ENCODE peak calls at places on chromosomes 16 and 17, in ten cellular contexts. I is bronchial epithelial cell, Z is foreskin fibroblast, H is ovary, V is cardiac muscle cell, D is lower lobe of right lung, Y is A549, O is fibroblast of pulmonary artery, F is heart right ventricle, S is HFF-Myc. E is an unnamed sample.

GRCh38 chr16:30183961-30184429 is 593 bp downstream of the CORO1A start:
- DNase-seq in Y (no peak), H (no peak), V (no peak), O (no peak), F (peak), I (no peak), D (peak), Z (no peak), S (no peak), E (no peak)

GRCh38 chr17:75814900-75815373 is 29.3 kb downstream of the UNC13D start:
- DNase-seq in D (no peak), S (peak), V (no peak), H (peak), Z (peak), I (peak), Y (no peak), F (no peak), O (peak), E (peak)

GRCh38 chr16:73036074-73036826 is 11.7 kb downstream of the ZFHX3 start:
- DNase-seq in V (peak), I (no peak), Z (no peak), D (no peak), O (no peak), H (no peak), S (no peak), Y (no peak), F (no peak), E (no peak)

GRCh38 chr16:49846800-49847199 is 9.1 kb downstream of the ZNF423 start:
- DNase-seq in O (no peak), I (no peak), F (no peak), D (no peak), V (no peak), Y (no peak), S (no peak), Z (no peak), H (no peak), E (no peak)

GRCh38 chr16:77881355-77882003 is 93.1 kb downstream of the VAT1L start:
- DNase-seq in V (no peak), O (no peak), F (no peak), S (no peak), I (no peak), H (no peak), Z (no peak), Y (no peak), D (no peak), E (no peak)

GRCh38 chr17:56908061-56908542 is 5.7 kb downstream of the TRIM25 start:
- DNase-seq in Z (no peak), I (no peak), D (peak), V (no peak), O (no peak), Y (no peak), S (no peak), H (no peak), F (peak), E (no peak)

GRCh38 chr16:51166116-51166515 is 15.0 kb upstream of the SALL1 start:
- DNase-seq in H (no peak), S (no peak), V (no peak), Y (no peak), O (no peak), Z (no peak), D (no peak), F (no peak), I (no peak), E (no peak)

GRCh38 chr16:80806957-80807356 is 2.6 kb upstream of the CDYL2 start:
- DNase-seq in O (peak), D (no peak), V (no peak), I (peak), Z (peak), S (peak), F (no peak), Y (no peak), H (no peak), E (peak)

GRCh38 chr17:40577611-40578065 is 12.4 kb upstream of the CCR7 start:
- DNase-seq in F (no peak), I (no peak), V (no peak), D (no peak), S (no peak), Z (no peak), Y (no peak), H (no peak), O (no peak), E (no peak)

GRCh38 chr16:25679468-25680010 is 12.2 kb upstream of the HS3ST4 start:
- DNase-seq in V (no peak), F (no peak), D (no peak), Y (no peak), O (no peak), Z (no peak), S (no peak), I (no peak), H (no peak), E (no peak)

GRCh38 chr16:2752035-2752849 is at the start of gene SRRM2:
- DNase-seq in F (peak), Y (peak), D (peak), I (peak), O (peak), H (peak), Z (peak), V (peak), S (peak), E (peak)

GRCh38 chr17:55620023-55620422 is 102.6 kb downstream of the TMEM100 start:
- DNase-seq in O (no peak), Y (no peak), H (no peak), I (no peak), F (no peak), D (no peak), S (no peak), V (no peak), Z (no peak), E (no peak)

GRCh38 chr16:58020628-58021521 is 4.7 kb upstream of the MMP15 start:
- DNase-seq in H (peak), O (peak), Y (peak), F (peak), S (no peak), D (peak), I (peak), V (peak), Z (peak), E (peak)

GRCh38 chr17:72465191-72466024 is 344.6 kb downstream of the SOX9 start:
- DNase-seq in Z (peak), V (no peak), Y (peak), I (peak), O (peak), D (no peak), S (peak), H (no peak), F (no peak), E (peak)

GRCh38 chr17:80769936-80770625 is 221.6 kb upstream of the CHMP6 start:
- DNase-seq in I (no peak), V (no peak), Y (no peak), D (no peak), O (no peak), F (no peak), S (no peak), Z (no peak), H (no peak), E (no peak)

GRCh38 chr17:60401819-60402218 is 9.9 kb upstream of the USP32 start:
- DNase-seq in H (no peak), D (no peak), F (no peak), O (no peak), I (no peak), V (no peak), Y (no peak), Z (no peak), S (no peak), E (no peak)

GRCh38 chr17:82600731-82601446 is 47.4 kb downstream of the WDR45B start:
- DNase-seq in V (no peak), O (no peak), H (no peak), Y (no peak), F (no peak), S (no peak), D (no peak), I (no peak), Z (no peak), E (no peak)

GRCh38 chr17:57940653-57941329 is 14.4 kb downstream of the CUEDC1 start:
- DNase-seq in Y (no peak), V (no peak), D (no peak), Z (no peak), H (no peak), F (no peak), O (no peak), S (no peak), I (no peak), E (no peak)

GRCh38 chr17:15262291-15263205 is 2.6 kb downstream of the PMP22 start:
- DNase-seq in O (peak), I (peak), S (peak), V (peak), Y (peak), F (peak), D (peak), H (peak), Z (peak), E (peak)

GRCh38 chr16:56192971-56193936 is 2.0 kb downstream of the GNAO1 start:
- DNase-seq in Z (no peak), V (peak), H (no peak), I (no peak), S (no peak), D (no peak), F (no peak), O (no peak), Y (no peak), E (no peak)

GRCh38 chr16:3118204-3118790 is 5.9 kb downstream of the ZNF205 start:
- DNase-seq in S (no peak), V (no peak), F (no peak), Z (no peak), Y (no peak), D (no peak), I (no peak), H (no peak), O (no peak), E (no peak)

GRCh38 chr17:82049521-82049971 is 2.1 kb downstream of the RFNG start:
- DNase-seq in O (no peak), F (no peak), D (no peak), H (no peak), V (no peak), Y (no peak), Z (no peak), I (no peak), S (no peak), E (no peak)

GRCh38 chr17:37079735-37080134 is 131.0 kb downstream of the AATF start:
- DNase-seq in D (no peak), I (no peak), Y (no peak), V (no peak), F (no peak), Z (peak), O (peak), H (no peak), S (no peak), E (no peak)

GRCh38 chr17:66364508-66365203 is 62.2 kb downstream of the PRKCA start:
- DNase-seq in V (no peak), D (no peak), S (no peak), I (no peak), F (no peak), O (no peak), H (no peak), Y (no peak), Z (no peak), E (no peak)

GRCh38 chr17:18182978-18183333 is 672 bp upstream of the ALKBH5 start:
- DNase-seq in F (peak), Y (peak), I (peak), S (no peak), O (peak), V (peak), H (peak), D (peak), Z (peak), E (no peak)

GRCh38 chr16:30533748-30534367 is 800 bp downstream of the ZNF747 start:
- DNase-seq in D (no peak), Y (no peak), I (no peak), O (no peak), H (no peak), S (no peak), F (no peak), V (no peak), Z (peak), E (no peak)

DNA sequence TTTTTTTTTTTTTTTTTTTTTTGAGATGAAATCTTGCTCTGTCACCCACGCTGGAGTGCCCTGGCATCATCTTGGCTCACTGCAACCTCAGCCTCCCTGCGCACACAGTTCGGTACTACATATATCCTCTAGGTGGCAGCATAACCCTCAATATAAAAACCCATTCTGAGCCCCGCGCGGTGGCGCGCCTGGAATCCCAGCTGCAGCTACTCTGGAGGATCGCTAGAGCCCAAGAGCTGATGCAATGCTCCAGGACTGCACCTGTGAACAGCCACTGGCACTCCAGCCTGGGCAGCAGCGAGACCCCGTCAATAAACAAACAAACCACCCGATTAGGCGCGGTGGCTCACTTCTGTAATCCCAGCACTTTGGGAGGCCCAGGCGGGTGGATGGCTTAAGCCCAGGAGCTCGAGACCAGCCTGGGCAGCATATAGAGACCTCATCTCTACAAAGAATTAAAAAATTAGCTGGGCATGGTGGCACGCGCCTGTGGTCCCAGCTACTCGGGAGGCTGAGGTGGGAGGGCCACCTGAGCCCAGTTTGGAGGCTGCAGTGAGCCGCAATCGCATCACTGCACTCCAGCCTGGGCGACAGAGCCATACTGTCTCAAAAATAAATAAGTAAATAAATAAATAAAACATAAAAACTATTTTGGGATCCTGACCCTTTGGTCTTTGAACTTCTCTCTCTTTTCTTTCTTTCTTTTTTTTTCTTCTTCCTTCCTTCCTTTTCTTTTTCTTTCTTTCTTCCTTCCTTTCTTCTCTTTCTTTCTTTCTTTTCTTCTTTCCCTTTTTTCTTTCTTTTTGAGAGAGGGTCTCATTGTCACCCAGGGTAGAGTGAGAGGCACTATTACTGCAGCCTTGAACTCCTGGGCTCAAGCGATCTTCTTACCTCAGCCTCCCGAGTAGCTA is 15.4 kb upstream of the AKAP10 start:
- DNase-seq in O (peak), Z (peak), S (peak), F (peak), D (peak), I (peak), Y (peak), V (peak), H (peak), E (peak)
- H3K4me3 ChIP-seq in O (no peak), Z (no peak), S (no peak), F (no peak), D (no peak), I (peak), Y (peak), V (no peak), H (no peak), E (no peak)

DNA sequence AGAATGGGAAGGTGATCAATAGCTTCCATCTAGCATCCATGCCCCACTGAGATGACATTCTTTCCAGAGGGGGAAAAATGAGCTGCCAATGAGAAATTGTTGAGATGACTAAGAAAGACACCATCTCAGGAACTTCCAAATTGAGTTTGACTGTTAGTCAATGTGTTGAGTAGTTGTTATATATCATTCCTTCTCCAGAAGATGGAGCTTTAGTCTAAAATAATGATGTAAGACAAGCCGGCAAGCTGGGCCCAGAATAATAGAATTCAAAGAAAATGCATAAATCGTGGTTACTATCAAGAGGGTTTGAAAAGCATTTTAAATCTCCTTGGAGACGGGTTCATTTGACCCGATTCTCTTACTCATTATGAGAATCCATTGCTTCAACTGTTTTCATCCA is 71.0 kb upstream of the ATF7IP2 start:
- DNase-seq in H (no peak), Y (no peak), Z (no peak), I (peak), S (no peak), D (no peak), F (no peak), O (peak), V (no peak), E (peak)
- TF ChIP-seq CTCF in H (no peak), Y (peak), Z (no peak), I (no peak), S (no peak), D (no peak), F (peak), O (peak), V (no peak), E (no peak)

GRCh38 chr17:52721932-52722331 is 563.4 kb upstream of the CA10 start:
- DNase-seq in O (no peak), D (no peak), Z (no peak), S (no peak), V (no peak), F (no peak), I (no peak), H (no peak), Y (no peak), E (no peak)

GRCh38 chr17:52724578-52724977 is 566.1 kb upstream of the CA10 start:
- DNase-seq in Y (no peak), S (no peak), Z (no peak), D (no peak), F (no peak), O (no peak), I (no peak), H (no peak), V (no peak), E (no peak)
- H3K4me3 ChIP-seq in Y (no peak), S (no peak), Z (no peak), D (no peak), F (no peak), O (no peak), I (no peak), H (no peak), V (no peak), E (no peak)

GRCh38 chr17:79658811-79659207 is 48.0 kb upstream of the RBFOX3 start:
- DNase-seq in D (no peak), Z (peak), V (peak), Y (peak), I (peak), H (no peak), O (peak), S (peak), F (no peak), E (no peak)
- TF ChIP-seq CTCF in D (peak), Z (peak), V (peak), Y (peak), I (peak), H (no peak), O (peak), S (peak), F (peak), E (peak)

GRCh38 chr16:19609359-19609758 is 53.9 kb downstream of the VPS35L start:
- DNase-seq in Z (no peak), V (no peak), S (no peak), H (no peak), I (no peak), Y (no peak), F (no peak), D (no peak), O (no peak), E (no peak)
- H3K4me3 ChIP-seq in Z (no peak), V (no peak), S (no peak), H (no peak), I (no peak), Y (no peak), F (no peak), D (no peak), O (no peak), E (no peak)

GRCh38 chr16:12144355-12144754 is 167.8 kb downstream of the SNX29 start:
- DNase-seq in Z (no peak), H (no peak), D (no peak), I (no peak), Y (no peak), O (no peak), S (no peak), F (no peak), V (no peak), E (no peak)

GRCh38 chr16:12147681-12148479 is 171.3 kb downstream of the SNX29 start:
- DNase-seq in F (peak), H (no peak), Y (no peak), D (no peak), Z (no peak), O (no peak), S (no peak), I (no peak), V (no peak), E (no peak)

GRCh38 chr16:12145918-12146317 is 169.4 kb downstream of the SNX29 start:
- DNase-seq in H (no peak), D (no peak), Z (no peak), V (no peak), S (no peak), F (no peak), I (no peak), O (no peak), Y (no peak), E (peak)

GRCh38 chr16:12149971-12150370 is 173.4 kb downstream of the SNX29 start:
- DNase-seq in Z (no peak), Y (no peak), V (no peak), D (no peak), S (no peak), F (no peak), O (no peak), I (no peak), H (no peak), E (no peak)

DNA sequence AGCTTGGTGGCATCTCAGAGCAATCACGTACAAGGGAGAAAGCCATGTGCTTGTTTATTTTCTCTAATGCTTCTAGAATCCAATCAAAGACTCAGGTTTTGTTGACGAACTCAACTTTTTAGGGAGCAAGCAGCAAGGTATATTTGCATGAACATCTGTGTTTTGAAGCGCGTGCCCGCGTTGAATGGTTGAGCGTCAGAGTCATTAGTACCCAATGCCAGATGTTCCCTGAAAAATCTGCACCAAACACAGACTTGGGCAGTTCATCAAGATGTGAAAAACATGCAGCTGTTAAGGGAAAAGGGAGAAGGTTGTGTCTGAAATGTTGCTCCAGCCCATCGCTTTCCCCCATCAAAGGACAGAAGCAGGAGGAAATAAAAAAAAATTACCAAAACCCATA is 170.4 kb downstream of the SNX29 start:
- DNase-seq in O (no peak), Z (peak), V (no peak), S (no peak), Y (no peak), F (no peak), H (no peak), D (no peak), I (no peak), E (no peak)
- TF ChIP-seq CTCF in O (no peak), Z (no peak), V (no peak), S (no peak), Y (no peak), F (no peak), H (no peak), D (no peak), I (no peak), E (no peak)

DNA sequence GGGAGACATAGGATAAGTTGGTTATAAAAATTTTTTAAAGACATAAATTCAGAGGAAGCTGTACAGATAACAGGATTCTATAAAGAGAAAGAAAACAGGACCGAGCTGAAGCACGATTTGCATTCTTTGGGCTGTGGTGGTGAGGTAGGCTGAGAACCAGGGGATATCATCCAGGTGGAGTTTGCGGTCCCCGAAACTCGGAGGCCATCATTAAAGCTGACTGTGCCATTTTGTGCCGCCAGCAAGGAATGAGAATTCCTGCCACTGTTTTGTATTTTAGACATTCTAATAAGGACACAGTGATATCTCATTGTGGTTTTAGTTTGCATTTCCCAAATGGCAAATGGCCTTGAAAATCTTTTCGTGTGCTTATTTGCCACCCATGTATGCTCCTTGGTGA is 197.9 kb downstream of the IRF8 start:
- DNase-seq in H (no peak), I (no peak), D (no peak), F (no peak), S (no peak), Z (no peak), Y (no peak), O (no peak), V (no peak), E (no peak)
- H3K4me3 ChIP-seq in H (no peak), I (no peak), D (no peak), F (no peak), S (no peak), Z (no peak), Y (no peak), O (no peak), V (no peak), E (no peak)

E was measured in astrocyte of the spinal cord.